ENCODE peak calls at places on chromosome 1, in five cellular contexts. R is stomach, M is left ventricle myocardium inferior, V is AG04450, J is astrocyte. T is an unnamed sample.

GRCh38 chr1:38962560-38962959 is 20.9 kb upstream of the RHBDL2 start:
- DNase-seq in R (no peak), M (no peak), V (no peak), J (no peak), T (no peak)

GRCh38 chr1:27491748-27492700 is 2.1 kb upstream of the WASF2 start:
- DNase-seq in V (no peak), J (peak; percentile 18), R (no peak), M (peak; percentile 54), T (no peak)

GRCh38 chr1:187909382-187909781 is 1080.6 kb downstream of the PLA2G4A start:
- DNase-seq in V (no peak), J (no peak), M (no peak), R (no peak), T (no peak)

GRCh38 chr1:106998431-106999002 is 58.0 kb upstream of the PRMT6 start:
- DNase-seq in V (no peak), M (no peak), R (no peak), J (no peak), T (no peak)

GRCh38 chr1:47180603-47181094 is 9.2 kb downstream of the PDZK1IP1 start:
- DNase-seq in J (no peak), R (peak; percentile 38), M (no peak), V (no peak), T (no peak)

GRCh38 chr1:243407284-243408018 is 151.6 kb downstream of the SDCCAG8 start:
- DNase-seq in R (no peak), V (no peak), J (peak; percentile 65), M (no peak), T (no peak)

GRCh38 chr1:59732219-59732955 is 82.4 kb upstream of the HOOK1 start:
- DNase-seq in J (no peak), R (no peak), V (no peak), M (no peak), T (no peak)

GRCh38 chr1:59146651-59147358 is 150.1 kb upstream of the FGGY start:
- DNase-seq in J (no peak), R (peak; percentile 52), M (peak; percentile 66), V (no peak), T (peak; percentile 80)

GRCh38 chr1:8315573-8316475 is 2.1 kb upstream of the SLC45A1 start:
- DNase-seq in J (no peak), R (no peak), V (no peak), M (no peak), T (no peak)

GRCh38 chr1:53369034-53369750 is 41.3 kb upstream of the LRP8 start:
- DNase-seq in J (no peak), V (no peak), M (no peak), R (peak; percentile 19), T (peak; percentile 16)

GRCh38 chr1:56548566-56548965 is 30.8 kb downstream of the PLPP3 start:
- DNase-seq in R (no peak), V (no peak), M (no peak), J (no peak), T (no peak)

GRCh38 chr1:3389093-3389833 is 65.2 kb upstream of the ARHGEF16 start:
- DNase-seq in V (no peak), M (no peak), R (no peak), J (no peak), T (no peak)

GRCh38 chr1:217630711-217631591 is at the start of the genes GPATCH2 and SPATA17:
- DNase-seq in V (peak; percentile 74), J (peak; percentile 86), R (peak; percentile 78), M (peak; percentile 78), T (peak; percentile 83)

GRCh38 chr1:74937176-74937575 is 197.0 kb upstream of the LHX8 start:
- DNase-seq in M (no peak), R (no peak), J (no peak), V (no peak), T (no peak)

GRCh38 chr1:42730988-42731387 is 9.0 kb downstream of the CLDN19 start:
- DNase-seq in J (no peak), R (no peak), V (no peak), M (no peak), T (no peak)

GRCh38 chr1:20166047-20166446 is 19.8 kb upstream of the UBXN10 start:
- DNase-seq in R (no peak), V (no peak), J (no peak), M (no peak), T (no peak)

DNA sequence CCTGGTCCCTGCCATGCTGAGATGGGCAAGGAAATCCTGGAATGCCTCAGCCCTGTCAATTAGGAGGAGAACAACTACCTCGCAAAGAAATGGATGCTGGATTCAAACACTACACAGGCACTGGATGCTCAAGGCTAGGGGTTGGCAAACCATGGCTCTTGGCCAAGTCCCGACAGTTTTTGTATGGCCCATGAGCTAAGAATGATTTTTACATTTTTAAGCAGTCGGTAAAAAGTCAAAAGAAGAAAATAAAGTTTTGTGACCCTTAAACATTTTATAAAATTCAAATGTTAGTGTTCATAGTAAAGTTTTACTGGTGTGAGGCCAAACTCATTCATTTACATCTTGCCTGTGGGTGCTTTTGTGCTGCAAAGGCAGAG is 6.5 kb downstream of the CDK18 start:
- DNase-seq in R (no peak), M (no peak), V (no peak), J (no peak), T (no peak)
- H3K27ac ChIP-seq in R (no peak overlapping the region), M (peak overlapping the region; percentile 94), V (no peak overlapping the region), J (no peak overlapping the region), T (peak overlapping the region; percentile 85)

DNA sequence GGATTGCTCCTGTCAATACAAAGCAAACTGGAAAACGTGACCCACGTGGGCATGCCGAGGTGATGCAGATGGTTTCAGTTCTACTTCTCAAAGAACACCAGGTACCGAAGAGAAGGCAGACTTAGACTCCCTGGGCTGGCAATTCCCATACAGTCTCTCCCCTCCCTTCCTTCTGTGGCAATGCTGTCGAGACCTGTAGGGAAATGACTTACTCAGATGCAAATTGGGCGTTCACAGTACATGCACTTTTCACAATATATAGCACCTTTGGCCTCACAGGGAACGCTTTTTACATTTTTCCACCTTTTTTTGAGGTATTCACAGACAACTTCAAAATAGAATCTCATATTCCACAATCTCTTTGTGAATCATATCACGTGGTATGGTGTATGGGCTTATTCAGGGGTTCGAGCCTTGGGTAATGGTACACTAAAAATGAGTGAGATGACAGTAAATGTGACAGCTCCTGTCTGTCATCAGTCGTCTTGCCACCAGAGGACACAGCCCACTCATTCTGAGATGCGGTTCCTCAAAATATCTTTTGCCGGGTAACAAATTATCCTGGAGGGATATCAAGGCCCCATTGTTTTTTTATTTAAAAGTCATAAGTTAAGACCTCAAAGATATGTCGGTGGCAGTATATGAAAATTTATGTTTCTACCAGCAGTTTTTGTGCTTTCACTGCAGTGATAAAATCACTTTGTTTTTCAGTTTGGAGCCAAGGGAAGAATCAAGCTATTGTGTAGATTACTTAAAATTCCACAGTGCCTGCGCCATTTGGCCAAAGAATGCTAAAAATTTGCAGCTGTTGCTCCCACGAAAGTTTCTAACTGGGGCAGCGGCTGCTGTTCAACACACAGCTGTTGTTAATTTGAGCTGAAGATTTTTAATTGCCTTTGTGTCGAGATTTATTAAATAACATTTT is 168.4 kb downstream of the ZZZ3 start:
- DNase-seq in J (peak; percentile 87), V (peak; percentile 74), R (no peak), M (no peak), T (no peak)
- H3K4me3 ChIP-seq in J (no peak overlapping the region), V (no peak overlapping the region), R (no peak overlapping the region), M (no peak overlapping the region), T (no peak overlapping the region)

DNA sequence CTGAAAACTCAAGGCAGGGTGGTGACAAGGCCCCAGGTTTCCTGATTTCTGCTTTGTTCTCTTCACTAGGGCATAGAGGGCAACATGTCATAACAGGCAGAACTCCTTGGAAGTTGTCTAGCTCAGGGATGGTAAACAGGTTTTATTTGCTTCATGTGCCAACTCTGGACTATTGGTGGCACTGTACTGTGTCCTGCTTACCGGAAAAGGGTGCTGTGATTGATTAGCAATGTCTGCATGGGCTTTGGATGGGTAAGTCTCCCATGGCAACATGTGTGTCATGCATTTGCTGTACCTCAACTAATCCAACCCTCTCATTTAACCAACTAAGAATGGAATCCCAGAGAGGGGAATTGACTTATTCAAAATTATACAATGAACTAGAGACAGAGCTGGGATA is 70.7 kb upstream of the USP24 start:
- DNase-seq in R (no peak), J (no peak), M (no peak), V (no peak), T (no peak)
- TF ChIP-seq CTCF in R (no peak), J (no peak), M (no peak), V (no peak), T (no peak)

GRCh38 chr1:201457508-201457960 is 11.5 kb downstream of the PHLDA3 start:
- DNase-seq in R (no peak), V (no peak), M (no peak), J (peak; percentile 51), T (no peak)
- H3K27ac ChIP-seq in R (peak overlapping the region; percentile 77), V (peak overlapping the region; percentile 95), M (peak overlapping the region; percentile 73), J (peak overlapping the region; percentile 96), T (no peak overlapping the region)

GRCh38 chr1:239708622-239709021 is 322.3 kb downstream of the CHRM3 start:
- DNase-seq in J (no peak), M (no peak), R (no peak), V (no peak), T (no peak)

GRCh38 chr1:239707615-239708014 is 321.2 kb downstream of the CHRM3 start:
- DNase-seq in V (no peak), J (no peak), R (no peak), M (no peak), T (no peak)

GRCh38 chr1:239700667-239701066 is 314.3 kb downstream of the CHRM3 start:
- DNase-seq in R (peak; percentile 29), J (no peak), M (no peak), V (no peak), T (no peak)

GRCh38 chr1:239706245-239706892 is 320.0 kb downstream of the CHRM3 start:
- DNase-seq in J (no peak), R (no peak), V (no peak), M (no peak), T (no peak)

GRCh38 chr1:239703067-239703466 is 316.7 kb downstream of the CHRM3 start:
- DNase-seq in R (no peak), M (no peak), V (no peak), J (no peak), T (no peak)
- H3K4me3 ChIP-seq in R (no peak overlapping the region), M (no peak overlapping the region), V (no peak overlapping the region), J (no peak overlapping the region), T (no peak overlapping the region)

GRCh38 chr1:230300322-230301301 is 125.5 kb downstream of the PGBD5 start:
- DNase-seq in V (no peak), J (no peak), R (no peak), M (no peak), T (no peak)

GRCh38 chr1:230303822-230304221 is 122.3 kb downstream of the PGBD5 start:
- DNase-seq in J (peak; percentile 52), R (no peak), M (no peak), V (no peak), T (no peak)

GRCh38 chr1:230301322-230301721 is 124.8 kb downstream of the PGBD5 start:
- DNase-seq in J (no peak), V (no peak), M (no peak), R (no peak), T (no peak)

GRCh38 chr1:230301820-230302219 is 124.3 kb downstream of the PGBD5 start:
- DNase-seq in R (no peak), M (no peak), J (no peak), V (no peak), T (no peak)

GRCh38 chr1:230303069-230303468 is 123.1 kb downstream of the PGBD5 start:
- DNase-seq in M (no peak), V (no peak), R (no peak), J (no peak), T (no peak)
- TF ChIP-seq CTCF in M (no peak), V (no peak), R (no peak), J (no peak), T (no peak)

T was measured in coronary artery.